ENCODE peak calls at places on chromosomes 11 and 22, in four cellular contexts. One of them, this sample, is unnamed.

GRCh38 chr11:16312242-16312641 is 44.1 kb downstream of the SOX6 start:
- DNase-seq in K562: no peak
- DNase-seq in WTC11: no peak
- DNase-seq in HepG2: no peak
- DNase-seq in this sample: no peak

GRCh38 chr11:47387944-47388696 is 9.8 kb upstream of the SPI1 start:
- DNase-seq in HepG2: no peak
- DNase-seq in WTC11: no peak
- DNase-seq in K562: no peak
- DNase-seq in this sample: no peak

GRCh38 chr22:50141891-50142363 is 28.6 kb upstream of the PANX2 start:
- DNase-seq in HepG2: no peak
- DNase-seq in WTC11: peak; percentile 41
- DNase-seq in K562: peak; percentile 14
- DNase-seq in this sample: no peak

GRCh38 chr22:36177160-36177559 is 16.6 kb upstream of the APOL3 start:
- DNase-seq in HepG2: no peak
- DNase-seq in WTC11: no peak
- DNase-seq in K562: no peak
- DNase-seq in this sample: no peak

GRCh38 chr11:7677071-7677470 is 3.8 kb upstream of the CYB5R2 start:
- DNase-seq in WTC11: no peak
- DNase-seq in K562: no peak
- DNase-seq in HepG2: no peak
- DNase-seq in this sample: no peak

GRCh38 chr11:315516-315994 is 1.7 kb downstream of the IFITM1 start:
- DNase-seq in K562: no peak
- DNase-seq in HepG2: no peak
- DNase-seq in WTC11: no peak
- DNase-seq in this sample: no peak

GRCh38 chr11:12003815-12004214 is 4.6 kb downstream of the DKK3 start:
- DNase-seq in K562: no peak
- DNase-seq in HepG2: no peak
- DNase-seq in WTC11: no peak
- DNase-seq in this sample: no peak

GRCh38 chr11:850777-851762 is 8.4 kb downstream of the TSPAN4 start:
- DNase-seq in WTC11: peak; percentile 71
- DNase-seq in HepG2: no peak
- DNase-seq in K562: peak; percentile 52
- DNase-seq in this sample: no peak

GRCh38 chr11:119094816-119095065 is 6.9 kb downstream of the DPAGT1 start:
- DNase-seq in WTC11: peak; percentile 74
- DNase-seq in K562: no peak
- DNase-seq in HepG2: peak; percentile 64
- DNase-seq in this sample: no peak

GRCh38 chr11:19766810-19767209 is 54.2 kb downstream of the NAV2 start:
- DNase-seq in HepG2: no peak
- DNase-seq in K562: no peak
- DNase-seq in WTC11: no peak
- DNase-seq in this sample: no peak

GRCh38 chr11:90630176-90630575 is 407.3 kb upstream of the CHORDC1 start:
- DNase-seq in HepG2: no peak
- DNase-seq in K562: no peak
- DNase-seq in WTC11: no peak
- DNase-seq in this sample: no peak

GRCh38 chr11:60087239-60087638 is 1.2 kb upstream of the MS4A2 start:
- DNase-seq in K562: no peak
- DNase-seq in WTC11: no peak
- DNase-seq in HepG2: no peak
- DNase-seq in this sample: no peak

GRCh38 chr22:26291940-26292666 is 122.8 kb downstream of the SEZ6L start:
- DNase-seq in K562: no peak
- DNase-seq in HepG2: no peak
- DNase-seq in WTC11: no peak
- DNase-seq in this sample: no peak

GRCh38 chr11:76160856-76161255 is 45.4 kb downstream of the WNT11 start:
- DNase-seq in K562: no peak
- DNase-seq in WTC11: no peak
- DNase-seq in HepG2: no peak
- DNase-seq in this sample: no peak

GRCh38 chr11:86068138-86068861 is 584 bp downstream of the PICALM start:
- DNase-seq in WTC11: peak; percentile 29
- DNase-seq in K562: peak; percentile 75
- DNase-seq in HepG2: peak; percentile 6
- DNase-seq in this sample: no peak

GRCh38 chr11:64342869-64343739 is 3.1 kb downstream of the CCDC88B start:
- DNase-seq in WTC11: no peak
- DNase-seq in HepG2: no peak
- DNase-seq in K562: no peak
- DNase-seq in this sample: no peak

GRCh38 chr11:118214210-118214914 is 10.4 kb downstream of the JAML start:
- DNase-seq in HepG2: no peak
- DNase-seq in WTC11: no peak
- DNase-seq in K562: no peak
- DNase-seq in this sample: no peak

GRCh38 chr11:15673408-15673811 is 558.7 kb downstream of the INSC start:
- DNase-seq in WTC11: no peak
- DNase-seq in K562: no peak
- DNase-seq in HepG2: no peak
- DNase-seq in this sample: no peak

GRCh38 chr11:125778728-125779127 is at the start of gene PATE2:
- DNase-seq in WTC11: no peak
- DNase-seq in K562: no peak
- DNase-seq in HepG2: no peak
- DNase-seq in this sample: no peak

GRCh38 chr22:38930512-38930911 is 26.9 kb upstream of the APOBEC3A start:
- DNase-seq in HepG2: peak; percentile 37
- DNase-seq in WTC11: no peak
- DNase-seq in K562: no peak
- DNase-seq in this sample: no peak

GRCh38 chr11:68314886-68315580 is 2.6 kb downstream of the LRP5 start:
- DNase-seq in HepG2: peak; percentile 96
- DNase-seq in K562: peak; percentile 72
- DNase-seq in WTC11: no peak
- DNase-seq in this sample: no peak

GRCh38 chr11:112584674-112585073 is 324.0 kb upstream of the PLET1 start:
- DNase-seq in WTC11: peak; percentile 66
- DNase-seq in K562: peak; percentile 8
- DNase-seq in HepG2: no peak
- DNase-seq in this sample: no peak

GRCh38 chr22:47593911-47594311 is 831.5 kb downstream of the TBC1D22A start:
- DNase-seq in HepG2: no peak
- DNase-seq in WTC11: no peak
- DNase-seq in K562: no peak
- DNase-seq in this sample: no peak

GRCh38 chr11:128095459-128096096 is 491.8 kb downstream of the ETS1 start:
- DNase-seq in HepG2: no peak
- DNase-seq in WTC11: no peak
- DNase-seq in K562: no peak
- DNase-seq in this sample: no peak

GRCh38 chr11:125123947-125124633 is 12.7 kb upstream of the TMEM218 start:
- DNase-seq in HepG2: peak; percentile 73
- DNase-seq in K562: peak; percentile 73
- DNase-seq in WTC11: peak; percentile 58
- DNase-seq in this sample: no peak

GRCh38 chr22:43923631-43924548 is at the start of gene PNPLA3:
- DNase-seq in WTC11: peak; percentile 98
- DNase-seq in HepG2: peak; percentile 77
- DNase-seq in K562: peak; percentile 85
- DNase-seq in this sample: no peak

GRCh38 chr11:62242021-62242420 is at the start of gene SCGB1D2:
- DNase-seq in HepG2: peak; percentile 32
- DNase-seq in WTC11: peak; percentile 15
- DNase-seq in K562: no peak
- DNase-seq in this sample: no peak

GRCh38 chr11:31958086-31958735 is 132.7 kb upstream of the RCN1 start:
- DNase-seq in WTC11: peak; percentile 90
- DNase-seq in K562: peak; percentile 72
- DNase-seq in HepG2: peak; percentile 15
- DNase-seq in this sample: peak; percentile 9

GRCh38 chr22:29581799-29582198 is 886 bp upstream of the NIPSNAP1 start:
- DNase-seq in K562: no peak
- DNase-seq in WTC11: no peak
- DNase-seq in HepG2: no peak
- DNase-seq in this sample: no peak

GRCh38 chr11:75536786-75537629 is 11.3 kb upstream of the GDPD5 start:
- DNase-seq in WTC11: no peak
- DNase-seq in HepG2: no peak
- DNase-seq in K562: peak; percentile 77
- DNase-seq in this sample: peak; percentile 82

GRCh38 chr22:29187831-29188230 is 17.9 kb upstream of the EMID1 start:
- DNase-seq in K562: no peak
- DNase-seq in WTC11: no peak
- DNase-seq in HepG2: no peak
- DNase-seq in this sample: no peak

GRCh38 chr11:69541001-69541285 is 59.5 kb downstream of the LINC01488 start:
- DNase-seq in K562: no peak
- DNase-seq in WTC11: no peak
- DNase-seq in HepG2: no peak
- DNase-seq in this sample: no peak

GRCh38 chr11:69539416-69540117 is 58.1 kb downstream of the LINC01488 start:
- DNase-seq in HepG2: no peak
- DNase-seq in K562: no peak
- DNase-seq in WTC11: no peak
- DNase-seq in this sample: no peak

GRCh38 chr11:69541501-69542313 is 60.2 kb downstream of the LINC01488 start:
- DNase-seq in HepG2: peak; percentile 34
- DNase-seq in WTC11: no peak
- DNase-seq in K562: no peak
- DNase-seq in this sample: no peak

GRCh38 chr11:69538840-69539239 is 57.4 kb downstream of the LINC01488 start:
- DNase-seq in HepG2: no peak
- DNase-seq in WTC11: no peak
- DNase-seq in K562: no peak
- DNase-seq in this sample: no peak

DNA sequence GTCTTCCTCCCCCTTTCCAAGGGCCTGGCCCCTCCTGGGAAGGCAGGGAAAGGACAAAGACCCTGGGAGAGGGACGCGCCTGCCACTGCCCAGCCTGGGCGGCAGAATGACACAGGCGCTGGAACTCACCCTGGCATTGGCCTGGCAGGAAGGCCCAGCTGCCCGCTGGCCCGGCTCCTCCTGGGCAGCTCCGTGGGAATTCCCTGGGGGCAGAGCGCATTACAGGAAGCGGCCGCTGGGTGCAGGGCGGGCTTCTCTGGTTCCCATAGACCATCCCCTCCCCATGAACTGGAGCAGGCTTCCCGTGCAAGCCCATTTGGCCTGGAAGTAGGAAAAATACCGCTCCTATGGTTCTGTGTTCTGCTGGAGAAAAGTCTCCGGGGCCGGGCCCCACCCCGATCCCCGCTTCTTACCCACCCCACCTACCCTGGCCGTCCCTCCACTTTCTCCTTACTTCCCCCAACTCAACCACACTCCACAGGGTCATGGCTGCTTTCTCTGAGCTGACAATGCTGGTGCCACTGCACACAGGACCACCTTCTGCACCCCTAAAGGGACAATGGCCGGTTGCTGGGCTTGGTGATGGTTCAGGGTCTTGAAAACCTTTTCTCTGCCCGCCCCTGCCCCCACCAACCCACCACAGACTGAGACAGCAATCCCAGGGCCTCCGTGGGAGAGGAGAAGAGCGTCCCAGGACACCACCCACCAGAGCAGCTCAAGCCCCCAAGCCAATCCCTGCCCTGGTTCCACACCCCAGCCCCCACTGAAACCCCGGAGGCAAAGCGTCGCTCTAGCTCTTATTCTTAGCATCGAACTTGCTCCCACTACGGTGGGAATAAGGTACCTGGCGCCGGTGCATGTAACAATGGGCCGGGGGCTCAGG is 58.9 kb downstream of the LINC01488 start:
- DNase-seq in WTC11: no peak
- DNase-seq in K562: no peak
- DNase-seq in HepG2: peak; percentile 26
- DNase-seq in this sample: no peak
- TF ChIP-seq ETV6 in WTC11: no peak
- TF ChIP-seq ETV6 in K562: no peak
- TF ChIP-seq ETV6 in HepG2: no peak
- TF ChIP-seq ETV6 in this sample: no peak

GRCh38 chr11:121460941-121461514 is 8.3 kb upstream of the SORL1-AS1 start:
- DNase-seq in K562: no peak
- DNase-seq in WTC11: no peak
- DNase-seq in HepG2: peak; percentile 76
- DNase-seq in this sample: no peak
- TF ChIP-seq ETV6 in K562: no peak
- TF ChIP-seq ETV6 in WTC11: no peak
- TF ChIP-seq ETV6 in HepG2: no peak
- TF ChIP-seq ETV6 in this sample: no peak

DNA sequence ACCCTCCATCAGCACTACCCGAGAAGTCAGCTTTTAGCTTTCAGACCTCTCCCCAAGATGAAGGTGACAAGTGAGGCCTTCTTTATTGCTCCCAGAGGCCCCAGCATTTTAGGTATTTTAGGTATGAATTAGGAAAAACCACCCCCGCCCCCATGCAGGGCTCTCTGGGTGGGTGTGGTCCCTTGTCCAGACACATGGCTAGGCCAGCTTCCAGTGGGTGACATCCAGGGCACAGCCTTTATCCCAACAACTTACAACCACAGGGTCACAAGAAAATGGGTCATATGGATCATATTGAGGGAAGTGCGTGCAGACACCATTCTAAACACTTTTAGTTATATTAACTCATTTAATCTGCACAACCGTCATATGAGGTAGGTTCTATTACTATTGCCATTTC is 42.1 kb downstream of the RIBC2 start:
- DNase-seq in K562: no peak
- DNase-seq in HepG2: no peak
- DNase-seq in WTC11: no peak
- DNase-seq in this sample: no peak
- TF ChIP-seq ETV6 in K562: no peak
- TF ChIP-seq ETV6 in HepG2: no peak
- TF ChIP-seq ETV6 in WTC11: no peak
- TF ChIP-seq ETV6 in this sample: no peak

GRCh38 chr11:79413258-79413657 is 27.6 kb downstream of the TENM4 start:
- DNase-seq in WTC11: peak; percentile 44
- DNase-seq in HepG2: no peak
- DNase-seq in K562: no peak
- DNase-seq in this sample: no peak
- TF ChIP-seq ETV6 in WTC11: no peak
- TF ChIP-seq ETV6 in HepG2: no peak
- TF ChIP-seq ETV6 in K562: no peak
- TF ChIP-seq ETV6 in this sample: no peak